ENCODE peak calls at places on chromosomes 5 and 9, in six cellular contexts. U, C, L, Q, S and Z are unnamed samples.

GRCh38 chr5:5695266-5695665 is 272.8 kb downstream of the ICE1 start:
- DNase-seq in Q (no peak), C (no peak), L (no peak), U (no peak), S (no peak), Z (no peak)

GRCh38 chr9:114777841-114778240 is 28.0 kb downstream of the TNFSF15 start:
- DNase-seq in C (no peak), S (no peak), U (peak), L (no peak), Q (no peak), Z (no peak)

GRCh38 chr5:84825616-84826015 is 440.9 kb upstream of the EDIL3 start:
- DNase-seq in L (no peak), S (no peak), C (no peak), U (no peak), Q (no peak), Z (no peak)

GRCh38 chr9:1129382-1129781 is 79.2 kb downstream of the DMRT2 start:
- DNase-seq in C (no peak), Q (no peak), S (no peak), U (peak), L (no peak), Z (no peak)

GRCh38 chr9:90999425-91000397 is 198.1 kb downstream of the SYK start:
- DNase-seq in U (no peak), C (no peak), Q (no peak), S (peak), L (peak), Z (no peak)

GRCh38 chr9:104802110-104802509 is 38.2 kb downstream of the NIPSNAP3B start:
- DNase-seq in C (no peak), L (peak), U (no peak), S (no peak), Q (no peak), Z (no peak)

GRCh38 chr5:103498800-103499199 is 63.8 kb downstream of the NUDT12 start:
- DNase-seq in U (peak), Q (no peak), C (no peak), S (peak), L (no peak), Z (no peak)

GRCh38 chr9:22169732-22170131 is 160.6 kb upstream of the CDKN2B start:
- DNase-seq in C (no peak), L (no peak), U (no peak), Q (no peak), S (no peak), Z (no peak)

GRCh38 chr9:106921341-106921899 is 58.5 kb downstream of the ZNF462 start:
- DNase-seq in S (peak), Q (no peak), L (peak), U (peak), C (no peak), Z (no peak)

GRCh38 chr9:133619791-133620190 is 10.6 kb upstream of the FAM163B start:
- DNase-seq in Q (no peak), S (no peak), U (no peak), L (no peak), C (no peak), Z (no peak)

GRCh38 chr5:93874080-93874479 is 132.7 kb upstream of the POU5F2 start:
- DNase-seq in S (no peak), Q (no peak), C (no peak), U (peak), L (no peak), Z (no peak)

GRCh38 chr9:109449036-109449798 is 48.9 kb downstream of the PTPN3 start:
- DNase-seq in L (peak), U (no peak), S (no peak), C (no peak), Q (no peak), Z (no peak)

GRCh38 chr5:5318426-5319205 is 103.9 kb upstream of the ICE1 start:
- DNase-seq in C (no peak), Q (no peak), U (no peak), S (no peak), L (peak), Z (no peak)

GRCh38 chr5:157828949-157829639 is 29.9 kb downstream of the CLINT1 start:
- DNase-seq in S (no peak), L (no peak), Q (no peak), U (peak), C (no peak), Z (no peak)

GRCh38 chr5:138595396-138595795 is 20.2 kb upstream of the HSPA9 start:
- DNase-seq in C (no peak), S (peak), Q (no peak), L (peak), U (peak), Z (no peak)

GRCh38 chr5:153905214-153905613 is 133.5 kb downstream of the FAM114A2 start:
- DNase-seq in Q (no peak), S (peak), C (no peak), L (no peak), U (peak), Z (no peak)

GRCh38 chr9:89496645-89497044 is 1.3 kb downstream of the SEMA4D start:
- DNase-seq in L (no peak), U (no peak), S (no peak), Q (no peak), C (no peak), Z (no peak)

GRCh38 chr5:56534102-56534501 is 281.2 kb upstream of the MAP3K1 start:
- DNase-seq in S (peak), L (peak), U (peak), C (no peak), Q (no peak), Z (no peak)

GRCh38 chr5:169006206-169006605 is 294.7 kb downstream of the SLIT3 start:
- DNase-seq in U (no peak), L (peak), Q (no peak), C (no peak), S (peak), Z (no peak)

GRCh38 chr5:62791059-62791458 is 212.4 kb downstream of the LRRC70 start:
- DNase-seq in S (no peak), L (no peak), U (peak), Q (no peak), C (no peak), Z (no peak)

GRCh38 chr5:68565427-68565826 is 349.9 kb downstream of the PIK3R1 start:
- DNase-seq in U (no peak), L (no peak), S (peak), Q (no peak), C (no peak), Z (no peak)

GRCh38 chr5:154520861-154521453 is 42.9 kb upstream of the HAND1 start:
- DNase-seq in C (peak), L (peak), U (peak), Q (no peak), S (peak), Z (peak)

GRCh38 chr9:84296146-84296843 is 44.3 kb downstream of the SLC28A3 start:
- DNase-seq in Q (no peak), U (no peak), S (no peak), C (no peak), L (no peak), Z (no peak)

GRCh38 chr5:159226451-159226850 is 17.1 kb upstream of the RNF145 start:
- DNase-seq in L (no peak), C (no peak), S (no peak), Q (no peak), U (no peak), Z (no peak)

GRCh38 chr5:127031147-127031862 is 947 bp upstream of the MARCHF3 start:
- DNase-seq in L (no peak), S (no peak), U (no peak), C (no peak), Q (no peak), Z (peak)

GRCh38 chr5:137497396-137498290 is 1.5 kb downstream of the SPOCK1 start:
- DNase-seq in U (no peak), L (no peak), S (peak), C (no peak), Q (no peak), Z (peak)

GRCh38 chr5:179326176-179326997 is 18.9 kb downstream of the ADAMTS2 start:
- DNase-seq in Q (no peak), L (no peak), C (no peak), S (no peak), U (peak), Z (no peak)

GRCh38 chr5:140243855-140244254 is 59.0 kb downstream of the PFDN1 start:
- DNase-seq in C (no peak), L (no peak), S (no peak), U (no peak), Q (peak), Z (peak)

GRCh38 chr5:179264641-179265528 is 80.4 kb downstream of the ADAMTS2 start:
- DNase-seq in S (peak), Q (no peak), U (no peak), C (no peak), L (no peak), Z (no peak)

GRCh38 chr9:133234577-133235322 is 25.7 kb upstream of the OBP2B start:
- DNase-seq in U (no peak), L (no peak), Q (no peak), S (no peak), C (no peak), Z (no peak)

GRCh38 chr5:37005946-37006540 is 129.5 kb downstream of the NIPBL start:
- DNase-seq in Q (no peak), C (no peak), L (peak), U (peak), S (peak), Z (peak)

GRCh38 chr9:27933210-27934062 is 360.2 kb upstream of the C9orf72 start:
- DNase-seq in C (no peak), U (no peak), S (peak), Q (no peak), L (no peak), Z (peak)

GRCh38 chr9:129679537-129679936 is 14.1 kb downstream of the PRRX2 start:
- DNase-seq in S (no peak), C (no peak), Q (no peak), L (no peak), U (no peak), Z (no peak)

GRCh38 chr5:91906027-91906426 is 522.9 kb upstream of the ARRDC3 start:
- DNase-seq in U (no peak), L (no peak), S (no peak), C (no peak), Q (no peak), Z (no peak)

GRCh38 chr5:68456756-68457217 is 241.2 kb downstream of the PIK3R1 start:
- DNase-seq in Q (no peak), C (peak), S (peak), U (peak), L (peak), Z (peak)

GRCh38 chr5:141605523-141606277 is 13.1 kb downstream of the DIAPH1 start:
- DNase-seq in U (no peak), S (no peak), L (no peak), C (peak), Q (no peak), Z (no peak)